ENCODE peak calls at places on chromosomes 6 and 20, in six cellular contexts. Y is CD8-positive, alpha-beta T cell; E is LoVo; O is stimulated activated CD4-positive, alpha-beta T cell treated with anti-CD3 and anti-CD28 coated beads, Interleukin-2, amount 100 ng/mL, for 48 hours; I is nucleus accumbens; J is glomerular endothelial cell. S is an unnamed sample.

GRCh38 chr6:45661667-45662066 is 283.9 kb upstream of the SUPT3H start:
- DNase-seq in Y (no peak), E (no peak), O (no peak), I (no peak), J (no peak), S (no peak)

GRCh38 chr20:43937586-43937985 is 22.9 kb downstream of the TOX2 start:
- DNase-seq in Y (no peak), E (no peak), O (no peak), I (no peak), J (no peak), S (no peak)

GRCh38 chr6:128421788-128422187 is 98.6 kb downstream of the PTPRK start:
- DNase-seq in Y (no peak), E (no peak), O (no peak), I (no peak), J (no peak), S (no peak)

GRCh38 chr6:32108094-32108627 is 977 bp downstream of the TNXB start:
- DNase-seq in Y (no peak), E (peak), O (no peak), I (no peak), J (no peak), S (no peak)

GRCh38 chr6:166237611-166238010 is 70.0 kb upstream of the TBXT start:
- DNase-seq in Y (no peak), E (no peak), O (no peak), I (no peak), J (no peak), S (no peak)

GRCh38 chr6:21441386-21441785 is 152.2 kb upstream of the SOX4 start:
- DNase-seq in Y (no peak), E (no peak), O (no peak), I (no peak), J (no peak), S (no peak)

GRCh38 chr6:139732451-139732850 is 358.0 kb upstream of the CITED2 start:
- DNase-seq in Y (no peak), E (peak), O (no peak), I (no peak), J (no peak), S (no peak)

GRCh38 chr20:3222635-3223600 is 13.6 kb downstream of the ITPA start:
- DNase-seq in Y (no peak), E (no peak), O (no peak), I (no peak), J (no peak), S (no peak)

GRCh38 chr6:14573267-14573666 is 455.7 kb downstream of the CD83 start:
- DNase-seq in Y (no peak), E (no peak), O (no peak), I (no peak), J (no peak), S (no peak)

GRCh38 chr6:109690373-109690739 is 646 bp downstream of the AK9 start:
- DNase-seq in Y (peak), E (peak), O (peak), I (peak), J (no peak), S (peak)

GRCh38 chr6:43722920-43723565 is 35.5 kb upstream of the MRPS18A start:
- DNase-seq in Y (no peak), E (no peak), O (no peak), I (no peak), J (no peak), S (no peak)

GRCh38 chr6:136360783-136361182 is 71.1 kb upstream of the BCLAF1 start:
- DNase-seq in Y (no peak), E (no peak), O (no peak), I (no peak), J (no peak), S (no peak)

GRCh38 chr20:58086763-58087566 is 141.5 kb downstream of the ANKRD60 start:
- DNase-seq in Y (no peak), E (peak), O (no peak), I (peak), J (no peak), S (no peak)

GRCh38 chr6:119575721-119576120 is 226.2 kb upstream of the MAN1A1 start:
- DNase-seq in Y (no peak), E (no peak), O (no peak), I (no peak), J (no peak), S (no peak)

GRCh38 chr6:165274611-165275010 is 34.8 kb downstream of the C6orf118 start:
- DNase-seq in Y (no peak), E (no peak), O (no peak), I (no peak), J (no peak), S (no peak)

GRCh38 chr20:22402990-22403859 is 181.1 kb downstream of the FOXA2 start:
- DNase-seq in Y (no peak), E (no peak), O (no peak), I (no peak), J (no peak), S (no peak)

GRCh38 chr6:129679758-129680157 is 30.2 kb downstream of the ARHGAP18 start:
- DNase-seq in Y (no peak), E (no peak), O (no peak), I (no peak), J (no peak), S (no peak)

GRCh38 chr6:39377530-39377929 is 55.0 kb upstream of the KCNK16 start:
- DNase-seq in Y (no peak), E (peak), O (no peak), I (peak), J (no peak), S (no peak)

GRCh38 chr6:82906951-82907350 is 158.7 kb downstream of the UBE3D start:
- DNase-seq in Y (no peak), E (no peak), O (no peak), I (no peak), J (no peak), S (no peak)

GRCh38 chr20:44218441-44218840 is 7.9 kb upstream of the OSER1 start:
- DNase-seq in Y (no peak), E (no peak), O (no peak), I (no peak), J (no peak), S (peak)

GRCh38 chr20:43316271-43316670 is 126.6 kb upstream of the PTPRT start:
- DNase-seq in Y (no peak), E (no peak), O (no peak), I (no peak), J (no peak), S (no peak)

GRCh38 chr20:34220581-34220980 is 20.6 kb upstream of the ASIP start:
- DNase-seq in Y (no peak), E (no peak), O (no peak), I (no peak), J (peak), S (no peak)

GRCh38 chr6:3798211-3798909 is 46.8 kb upstream of the PXDC1 start:
- DNase-seq in Y (no peak), E (no peak), O (no peak), I (no peak), J (no peak), S (no peak)

GRCh38 chr6:88124925-88125557 is 41.1 kb downstream of the CNR1 start:
- DNase-seq in Y (no peak), E (no peak), O (no peak), I (no peak), J (no peak), S (no peak)

GRCh38 chr20:50003253-50003656 is 20.5 kb downstream of the SNAI1 start:
- DNase-seq in Y (no peak), E (no peak), O (no peak), I (no peak), J (no peak), S (no peak)

GRCh38 chr6:24796616-24797290 is 2.0 kb downstream of the ARMH2 start:
- DNase-seq in Y (no peak), E (no peak), O (no peak), I (no peak), J (no peak), S (no peak)

GRCh38 chr20:23206061-23206460 is 119.9 kb upstream of the CD93 start:
- DNase-seq in Y (no peak), E (no peak), O (no peak), I (no peak), J (no peak), S (no peak)

GRCh38 chr20:46230811-46231282 is 77.5 kb downstream of the CDH22 start:
- DNase-seq in Y (no peak), E (peak), O (no peak), I (peak), J (no peak), S (no peak)

GRCh38 chr6:3773696-3774298 is 22.3 kb upstream of the PXDC1 start:
- DNase-seq in Y (no peak), E (no peak), O (no peak), I (no peak), J (no peak), S (no peak)

GRCh38 chr6:10338151-10338550 is 76.7 kb downstream of the TFAP2A start:
- DNase-seq in Y (no peak), E (no peak), O (no peak), I (no peak), J (no peak), S (no peak)

GRCh38 chr6:37104935-37105781 is 64.8 kb upstream of the PIM1 start:
- DNase-seq in Y (no peak), E (no peak), O (no peak), I (no peak), J (no peak), S (no peak)

GRCh38 chr6:79734374-79734773 is 103.2 kb downstream of the SH3BGRL2 start:
- DNase-seq in Y (no peak), E (no peak), O (no peak), I (peak), J (no peak), S (no peak)

GRCh38 chr6:28758046-28758817 is 165.6 kb downstream of the TRIM27 start:
- DNase-seq in Y (no peak), E (peak), O (no peak), I (no peak), J (no peak), S (no peak)

GRCh38 chr6:112017169-112017568 is 36.7 kb upstream of the CCN6 start:
- DNase-seq in Y (no peak), E (no peak), O (no peak), I (no peak), J (no peak), S (no peak)

GRCh38 chr20:51768759-51769517 is 748 bp upstream of the ATP9A start:
- DNase-seq in Y (no peak), E (no peak), O (no peak), I (peak), J (no peak), S (no peak)

GRCh38 chr20:35617397-35618031 is 1.9 kb downstream of the SPAG4 start:
- DNase-seq in Y (no peak), E (no peak), O (peak), I (peak), J (no peak), S (peak)

GRCh38 chr6:163745566-163746400 is 331.3 kb downstream of the QKI start:
- DNase-seq in Y (no peak), E (peak), O (no peak), I (no peak), J (no peak), S (no peak)

GRCh38 chr6:125779924-125780539 is 10.7 kb upstream of the NCOA7 start:
- DNase-seq in Y (peak), E (peak), O (peak), I (peak), J (peak), S (peak)

S was measured in central memory CD4-positive, alpha-beta T cell.